ENCODE peak calls at places on chromosomes 2 and 18, in ten cellular contexts. A is A549, D is tibial nerve, T is endothelial cell of umbilical vein, Q is K562, X is esophagus squamous epithelium, C is Peyer's patch, K is IMR-90, H is GM12892, S is breast epithelium. F is an unnamed sample.
A peak's percentile ranks its signal among the peaks of the same experiment; 100 is the strongest.

GRCh38 chr18:79637921-79638855 is 41.4 kb upstream of the CTDP1 start:
- DNase-seq in H (no peak), T (no peak), A (no peak), X (no peak), C (no peak), D (no peak), K (no peak), Q (no peak), S (no peak), F (peak; percentile 80)

GRCh38 chr2:236333417-236334121 is 69.4 kb upstream of the ASB18 start:
- DNase-seq in K (no peak), H (no peak), D (no peak), C (no peak), Q (no peak), S (no peak), X (no peak), A (no peak), T (no peak), F (no peak)

GRCh38 chr18:37483221-37483971 is 82.2 kb downstream of the CELF4 start:
- DNase-seq in A (peak; percentile 11), H (no peak), Q (no peak), C (no peak), X (no peak), S (no peak), K (peak; percentile 25), D (no peak), T (peak; percentile 7), F (no peak)

GRCh38 chr2:74381751-74382150 is 1.6 kb upstream of the DCTN1 start:
- DNase-seq in X (no peak), H (no peak), T (no peak), A (no peak), S (no peak), K (no peak), D (no peak), C (no peak), Q (no peak), F (no peak)

GRCh38 chr2:150909613-150910012 is 352.1 kb downstream of the RBM43 start:
- DNase-seq in A (peak; percentile 6), H (no peak), T (no peak), Q (no peak), S (no peak), X (no peak), C (no peak), D (no peak), K (no peak), F (no peak)

GRCh38 chr18:28175930-28176673 is 828 bp downstream of the CDH2 start:
- DNase-seq in H (peak; percentile 1), X (no peak), A (peak; percentile 45), D (no peak), C (no peak), T (peak; percentile 46), Q (no peak), S (no peak), K (peak; percentile 27), F (peak; percentile 74)

GRCh38 chr2:3433339-3433699 is 53.8 kb downstream of the TRAPPC12 start:
- DNase-seq in X (no peak), C (no peak), K (no peak), H (no peak), A (no peak), D (no peak), Q (no peak), S (no peak), T (no peak), F (no peak)

GRCh38 chr2:47016172-47016913 is 100.7 kb upstream of the MCFD2 start:
- DNase-seq in H (no peak), S (no peak), K (peak; percentile 98), A (peak; percentile 82), X (no peak), C (no peak), Q (peak; percentile 52), T (peak; percentile 71), D (no peak), F (no peak)

GRCh38 chr2:7829241-7829640 is 852.6 kb upstream of the ID2 start:
- DNase-seq in C (no peak), Q (no peak), K (peak; percentile 8), D (no peak), T (no peak), A (no peak), X (no peak), S (no peak), H (no peak), F (no peak)

DNA sequence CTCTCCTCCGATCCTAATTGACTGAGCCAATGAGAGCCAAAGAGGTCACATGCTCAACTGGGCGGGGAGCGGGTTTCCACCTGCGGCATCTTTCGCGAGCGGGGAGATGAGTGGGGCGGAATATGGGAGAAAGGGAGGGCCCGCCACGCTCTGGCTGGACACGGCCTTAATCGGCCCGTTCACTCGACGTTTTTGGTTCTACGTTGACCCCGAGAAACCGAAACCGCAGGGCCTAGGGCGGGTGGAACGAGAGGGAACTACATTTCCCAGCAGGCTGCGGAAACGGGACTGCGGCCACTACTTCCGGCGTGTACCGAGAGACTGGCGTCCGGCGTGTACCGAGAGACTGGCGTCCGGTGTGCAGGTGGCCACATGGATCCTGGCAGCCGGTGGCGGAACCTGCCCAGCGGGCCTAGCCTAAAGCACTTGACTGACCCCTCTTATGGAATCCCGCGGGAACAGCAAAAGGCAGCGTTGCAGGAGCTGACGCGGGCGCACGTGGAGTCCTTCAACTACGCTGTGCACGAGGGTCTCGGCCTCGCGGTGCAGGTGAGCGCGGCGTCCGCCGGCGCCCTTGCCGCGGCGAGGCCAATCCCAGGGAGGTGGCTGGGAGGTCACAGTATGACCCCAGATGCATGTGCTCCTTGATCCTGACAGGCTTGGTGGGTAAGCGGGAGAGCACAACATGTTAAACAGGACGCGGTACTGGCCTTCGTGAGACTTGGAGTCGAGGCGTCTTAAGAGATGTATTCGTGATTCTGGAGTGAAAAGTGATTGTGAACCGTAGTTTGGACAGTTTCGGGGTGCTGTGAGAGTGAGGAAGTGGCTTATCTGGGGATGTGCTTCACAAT is at the start of gene POLR1B:
- DNase-seq in A (peak; percentile 92), S (peak; percentile 58), Q (peak; percentile 85), K (peak; percentile 78), H (peak; percentile 73), C (peak; percentile 91), T (peak; percentile 87), X (peak; percentile 68), D (peak; percentile 46), F (peak; percentile 89)
- TF ChIP-seq POLR2A in A (peak; percentile 77), S (no peak), Q (peak; percentile 75), K (no peak), H (peak; percentile 70), C (no peak), T (peak; percentile 67), X (no peak), D (peak; percentile 30), F (no peak)

GRCh38 chr2:223457301-223457700 is 144.9 kb downstream of the SCG2 start:
- DNase-seq in K (no peak), X (no peak), S (no peak), D (no peak), T (no peak), A (no peak), C (no peak), H (no peak), Q (no peak), F (no peak)
- TF ChIP-seq POLR2A in K (no peak), X (no peak), S (no peak), D (no peak), T (no peak), A (no peak), C (no peak), H (no peak), Q (no peak), F (no peak)

DNA sequence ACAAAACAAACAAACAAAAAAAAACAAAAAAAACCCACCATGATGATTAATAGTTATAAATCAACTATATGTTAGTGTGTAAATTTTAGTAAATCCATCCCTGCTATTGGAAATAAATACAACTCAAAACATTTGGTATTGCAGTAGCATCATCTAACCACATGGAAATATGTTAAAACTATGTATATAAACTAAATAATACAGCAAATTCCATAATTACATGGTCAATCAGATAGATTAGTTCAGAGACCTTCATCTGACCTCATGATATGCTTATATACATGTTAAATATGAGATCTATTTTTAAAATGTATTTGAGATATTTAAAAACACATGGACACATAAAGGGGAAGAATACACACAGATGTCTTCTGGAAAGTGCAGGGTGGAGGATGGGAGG is 384.2 kb downstream of the TMX3 start:
- DNase-seq in K (no peak), A (no peak), X (no peak), Q (no peak), T (no peak), H (no peak), C (no peak), S (no peak), D (no peak), F (no peak)
- TF ChIP-seq POLR2A in K (no peak), A (no peak), X (no peak), Q (no peak), T (no peak), H (no peak), C (no peak), S (no peak), D (no peak), F (no peak)

GRCh38 chr2:11467749-11468148 is 1.8 kb upstream of the E2F6 start:
- DNase-seq in X (no peak), A (no peak), H (no peak), C (no peak), D (no peak), Q (no peak), T (no peak), S (no peak), K (no peak), F (no peak)

GRCh38 chr2:11465110-11465484 is 864 bp downstream of the E2F6 start:
- DNase-seq in S (no peak), Q (no peak), X (no peak), K (no peak), H (no peak), A (peak; percentile 14), T (no peak), D (no peak), C (no peak), F (no peak)

GRCh38 chr2:11466307-11467125 is 555 bp upstream of the E2F6 start:
- DNase-seq in H (no peak), X (no peak), A (no peak), C (no peak), S (no peak), Q (no peak), D (no peak), K (no peak), T (no peak), F (no peak)

GRCh38 chr2:11467126-11467649 is 1.2 kb upstream of the E2F6 start:
- DNase-seq in A (no peak), T (no peak), D (no peak), X (no peak), K (no peak), S (no peak), C (no peak), Q (no peak), H (no peak), F (no peak)

GRCh38 chr2:11465485-11466306 is at the start of gene E2F6:
- DNase-seq in C (peak; percentile 94), A (peak; percentile 97), T (peak; percentile 93), X (peak; percentile 39), S (peak; percentile 87), D (peak; percentile 82), H (peak; percentile 63), Q (peak; percentile 94), K (peak; percentile 90), F (peak; percentile 89)
- TF ChIP-seq POLR2A in C (peak; percentile 52), A (peak; percentile 72), T (no peak), X (peak; percentile 86), S (peak; percentile 91), D (peak; percentile 90), H (peak; percentile 67), Q (peak; percentile 69), K (peak; percentile 68), F (peak; percentile 78)